ENCODE peak calls at places on chromosomes 3 and 15, in six cellular contexts. One of them, this sample, is unnamed.

GRCh38 chr3:81521855-81522254 is 239.6 kb downstream of the GBE1 start:
- DNase-seq in endodermal cell: no peak
- DNase-seq in psoas muscle: no peak
- DNase-seq in tibial artery: no peak
- DNase-seq in keratinocyte: no peak
- DNase-seq in tibial nerve: no peak
- DNase-seq in this sample: no peak

GRCh38 chr3:195085356-195086130 is 185.4 kb downstream of the XXYLT1 start:
- DNase-seq in endodermal cell: no peak
- DNase-seq in psoas muscle: peak; percentile 7
- DNase-seq in tibial artery: no peak
- DNase-seq in keratinocyte: no peak
- DNase-seq in tibial nerve: no peak
- DNase-seq in this sample: peak; percentile 13

GRCh38 chr15:75732809-75733451 is 20.3 kb upstream of the CSPG4 start:
- DNase-seq in endodermal cell: peak; percentile 96
- DNase-seq in psoas muscle: peak; percentile 75
- DNase-seq in tibial artery: peak; percentile 66
- DNase-seq in keratinocyte: no peak
- DNase-seq in tibial nerve: peak; percentile 84
- DNase-seq in this sample: peak; percentile 84

GRCh38 chr3:124632566-124633140 is 97.6 kb upstream of the UMPS start:
- DNase-seq in endodermal cell: no peak
- DNase-seq in psoas muscle: no peak
- DNase-seq in tibial artery: no peak
- DNase-seq in keratinocyte: no peak
- DNase-seq in tibial nerve: no peak
- DNase-seq in this sample: no peak

GRCh38 chr3:99699841-99700240 is 61.4 kb downstream of the COL8A1 start:
- DNase-seq in endodermal cell: no peak
- DNase-seq in psoas muscle: no peak
- DNase-seq in tibial artery: no peak
- DNase-seq in keratinocyte: no peak
- DNase-seq in tibial nerve: no peak
- DNase-seq in this sample: peak; percentile 21

GRCh38 chr3:190585771-190586630 is 72.1 kb downstream of the IL1RAP start:
- DNase-seq in endodermal cell: peak; percentile 73
- DNase-seq in psoas muscle: peak; percentile 22
- DNase-seq in tibial artery: peak; percentile 29
- DNase-seq in keratinocyte: peak; percentile 83
- DNase-seq in tibial nerve: no peak
- DNase-seq in this sample: no peak

GRCh38 chr3:100978036-100978659 is 15.1 kb downstream of the ABI3BP start:
- DNase-seq in endodermal cell: no peak
- DNase-seq in psoas muscle: no peak
- DNase-seq in tibial artery: no peak
- DNase-seq in keratinocyte: no peak
- DNase-seq in tibial nerve: no peak
- DNase-seq in this sample: no peak

GRCh38 chr3:31636063-31636462 is 103.3 kb downstream of the STT3B start:
- DNase-seq in endodermal cell: no peak
- DNase-seq in psoas muscle: no peak
- DNase-seq in tibial artery: no peak
- DNase-seq in keratinocyte: no peak
- DNase-seq in tibial nerve: no peak
- DNase-seq in this sample: no peak

GRCh38 chr3:17639765-17640164 is 102.7 kb downstream of the TBC1D5 start:
- DNase-seq in endodermal cell: no peak
- DNase-seq in psoas muscle: no peak
- DNase-seq in tibial artery: peak; percentile 28
- DNase-seq in keratinocyte: peak; percentile 62
- DNase-seq in tibial nerve: no peak
- DNase-seq in this sample: no peak

GRCh38 chr3:28835751-28836150 is 445.1 kb upstream of the RBMS3 start:
- DNase-seq in endodermal cell: peak; percentile 82
- DNase-seq in psoas muscle: peak; percentile 24
- DNase-seq in tibial artery: no peak
- DNase-seq in keratinocyte: no peak
- DNase-seq in tibial nerve: no peak
- DNase-seq in this sample: no peak

GRCh38 chr15:60408438-60409105 is 10.8 kb upstream of the ANXA2 start:
- DNase-seq in endodermal cell: no peak
- DNase-seq in psoas muscle: no peak
- DNase-seq in tibial artery: no peak
- DNase-seq in keratinocyte: peak; percentile 86
- DNase-seq in tibial nerve: no peak
- DNase-seq in this sample: no peak

GRCh38 chr15:66611257-66612053 is 45.7 kb upstream of the LCTL start:
- DNase-seq in endodermal cell: peak; percentile 48
- DNase-seq in psoas muscle: no peak
- DNase-seq in tibial artery: no peak
- DNase-seq in keratinocyte: no peak
- DNase-seq in tibial nerve: no peak
- DNase-seq in this sample: no peak

GRCh38 chr3:100033184-100033583 is 81.1 kb downstream of the FILIP1L start:
- DNase-seq in endodermal cell: no peak
- DNase-seq in psoas muscle: no peak
- DNase-seq in tibial artery: no peak
- DNase-seq in keratinocyte: no peak
- DNase-seq in tibial nerve: no peak
- DNase-seq in this sample: no peak

GRCh38 chr15:74727727-74728126 is 2.4 kb upstream of the CYP1A1 start:
- DNase-seq in endodermal cell: no peak
- DNase-seq in psoas muscle: no peak
- DNase-seq in tibial artery: no peak
- DNase-seq in keratinocyte: no peak
- DNase-seq in tibial nerve: no peak
- DNase-seq in this sample: no peak

GRCh38 chr15:31447893-31448634 is 121.4 kb downstream of the KLF13 start:
- DNase-seq in endodermal cell: no peak
- DNase-seq in psoas muscle: no peak
- DNase-seq in tibial artery: no peak
- DNase-seq in keratinocyte: no peak
- DNase-seq in tibial nerve: no peak
- DNase-seq in this sample: no peak

GRCh38 chr15:31270767-31271166 is 55.9 kb upstream of the KLF13 start:
- DNase-seq in endodermal cell: peak; percentile 84
- DNase-seq in psoas muscle: no peak
- DNase-seq in tibial artery: no peak
- DNase-seq in keratinocyte: no peak
- DNase-seq in tibial nerve: no peak
- DNase-seq in this sample: peak; percentile 68

GRCh38 chr15:38374477-38374876 is 79.5 kb upstream of the FAM98B start:
- DNase-seq in endodermal cell: no peak
- DNase-seq in psoas muscle: no peak
- DNase-seq in tibial artery: no peak
- DNase-seq in keratinocyte: no peak
- DNase-seq in tibial nerve: no peak
- DNase-seq in this sample: no peak
- H3K4me1 ChIP-seq in endodermal cell: no peaks in the 10 kb centered on the region
- H3K4me1 ChIP-seq in psoas muscle: peaks cover 7% of the 10 kb centered on the region
- H3K4me1 ChIP-seq in tibial artery: peaks cover 11% of the 10 kb centered on the region
- H3K4me1 ChIP-seq in keratinocyte: no peaks in the 10 kb centered on the region
- H3K4me1 ChIP-seq in tibial nerve: no peaks in the 10 kb centered on the region
- H3K4me1 ChIP-seq in this sample: no peaks in the 10 kb centered on the region

GRCh38 chr15:68484220-68484619 is 52.3 kb upstream of the ITGA11 start:
- DNase-seq in endodermal cell: no peak
- DNase-seq in psoas muscle: no peak
- DNase-seq in tibial artery: no peak
- DNase-seq in keratinocyte: no peak
- DNase-seq in tibial nerve: no peak
- DNase-seq in this sample: no peak
- H3K4me1 ChIP-seq in endodermal cell: peaks cover 2% of the 10 kb centered on the region
- H3K4me1 ChIP-seq in psoas muscle: no peaks in the 10 kb centered on the region
- H3K4me1 ChIP-seq in tibial artery: peaks cover 40% of the 10 kb centered on the region
- H3K4me1 ChIP-seq in keratinocyte: no peaks in the 10 kb centered on the region
- H3K4me1 ChIP-seq in tibial nerve: no peaks in the 10 kb centered on the region
- H3K4me1 ChIP-seq in this sample: no peaks in the 10 kb centered on the region

GRCh38 chr3:111545349-111545748 is 3.4 kb downstream of the CD96 start:
- DNase-seq in endodermal cell: no peak
- DNase-seq in psoas muscle: no peak
- DNase-seq in tibial artery: no peak
- DNase-seq in keratinocyte: no peak
- DNase-seq in tibial nerve: no peak
- DNase-seq in this sample: no peak

GRCh38 chr3:111547645-111548044 is 5.6 kb downstream of the CD96 start:
- DNase-seq in endodermal cell: no peak
- DNase-seq in psoas muscle: no peak
- DNase-seq in tibial artery: no peak
- DNase-seq in keratinocyte: no peak
- DNase-seq in tibial nerve: no peak
- DNase-seq in this sample: no peak

GRCh38 chr3:111548060-111548459 is 6.1 kb downstream of the CD96 start:
- DNase-seq in endodermal cell: no peak
- DNase-seq in psoas muscle: no peak
- DNase-seq in tibial artery: no peak
- DNase-seq in keratinocyte: no peak
- DNase-seq in tibial nerve: no peak
- DNase-seq in this sample: no peak

GRCh38 chr3:111548756-111549155 is 6.8 kb downstream of the CD96 start:
- DNase-seq in endodermal cell: no peak
- DNase-seq in psoas muscle: no peak
- DNase-seq in tibial artery: no peak
- DNase-seq in keratinocyte: no peak
- DNase-seq in tibial nerve: no peak
- DNase-seq in this sample: no peak
- H3K4me1 ChIP-seq in endodermal cell: no peaks in the 10 kb centered on the region
- H3K4me1 ChIP-seq in psoas muscle: no peaks in the 10 kb centered on the region
- H3K4me1 ChIP-seq in tibial artery: no peaks in the 10 kb centered on the region
- H3K4me1 ChIP-seq in keratinocyte: no peaks in the 10 kb centered on the region
- H3K4me1 ChIP-seq in tibial nerve: no peaks in the 10 kb centered on the region
- H3K4me1 ChIP-seq in this sample: no peaks in the 10 kb centered on the region

GRCh38 chr3:140296796-140297352 is 361.9 kb downstream of the CLSTN2 start:
- DNase-seq in endodermal cell: no peak
- DNase-seq in psoas muscle: no peak
- DNase-seq in tibial artery: no peak
- DNase-seq in keratinocyte: no peak
- DNase-seq in tibial nerve: no peak
- DNase-seq in this sample: no peak
- H3K4me1 ChIP-seq in endodermal cell: no peaks in the 10 kb centered on the region
- H3K4me1 ChIP-seq in psoas muscle: no peaks in the 10 kb centered on the region
- H3K4me1 ChIP-seq in tibial artery: no peaks in the 10 kb centered on the region
- H3K4me1 ChIP-seq in keratinocyte: peaks cover 25% of the 10 kb centered on the region
- H3K4me1 ChIP-seq in tibial nerve: no peaks in the 10 kb centered on the region
- H3K4me1 ChIP-seq in this sample: no peaks in the 10 kb centered on the region